ENCODE peak calls at places on chromosomes 16 and 17, in six cellular contexts. F is right cardiac atrium; A is CD8-positive, alpha-beta T cell; X is activated CD8-positive, alpha-beta T cell treated with anti-CD3 and anti-CD28 coated beads, Interleukin-2, amount 10 ng/mL, durations not matched to agents 7 days and 5 days; S is naive B cell; P is CD4-positive, CD25-positive, alpha-beta regulatory T cell. Z is an unnamed sample.

GRCh38 chr16:16149710-16150116 is 73.6 kb downstream of the ABCC6 start:
- ATAC-seq in F (peak), X (no peak), S (no peak), P (no peak), A (no peak), Z (peak)

GRCh38 chr17:213286-214105 is 32.0 kb upstream of the DOC2B start:
- ATAC-seq in X (no peak), A (no peak), P (no peak), F (no peak), S (no peak), Z (no peak)

GRCh38 chr16:23595246-23595950 is 718 bp downstream of the NDUFAB1 start:
- ATAC-seq in F (no peak), A (no peak), X (peak), S (no peak), P (no peak), Z (peak)

GRCh38 chr17:60622961-60623360 is 23.0 kb downstream of the PPM1D start:
- ATAC-seq in A (no peak), P (no peak), F (no peak), S (no peak), X (no peak), Z (no peak)

GRCh38 chr16:397736-398332 is 835 bp downstream of the NME4 start:
- ATAC-seq in S (no peak), F (peak), X (no peak), P (no peak), A (no peak), Z (peak)

GRCh38 chr17:4870850-4871249 is 28.5 kb upstream of the C17orf107 start:
- ATAC-seq in A (no peak), F (no peak), X (no peak), P (no peak), S (no peak), Z (no peak)

GRCh38 chr16:85390511-85391174 is 222.5 kb upstream of the GSE1 start:
- ATAC-seq in P (no peak), X (no peak), S (no peak), F (peak), A (no peak), Z (peak)

GRCh38 chr17:17109231-17109630 is 67.0 kb downstream of the MPRIP start:
- ATAC-seq in S (no peak), P (no peak), A (no peak), F (no peak), X (no peak), Z (no peak)

GRCh38 chr17:41308918-41309359 is at the start of gene KRTAP16-1:
- ATAC-seq in S (peak), P (peak), X (peak), A (no peak), F (no peak), Z (no peak)

GRCh38 chr17:3697157-3697515 is 1.2 kb upstream of the P2RX5 start:
- ATAC-seq in F (peak), P (no peak), A (no peak), S (no peak), X (no peak), Z (no peak)

GRCh38 chr16:67969286-67970039 is 1.0 kb upstream of the SLC12A4 start:
- ATAC-seq in P (peak), A (no peak), F (peak), S (peak), X (no peak), Z (no peak)

GRCh38 chr16:29744541-29745101 is 1.2 kb downstream of the C16orf54 start:
- ATAC-seq in P (no peak), X (peak), A (no peak), F (peak), S (peak), Z (no peak)

GRCh38 chr17:21373034-21373433 is 3.1 kb upstream of the KCNJ12 start:
- ATAC-seq in S (no peak), P (no peak), F (no peak), A (no peak), X (no peak), Z (no peak)

GRCh38 chr17:41404024-41404651 is 6.7 kb upstream of the KRT31 start:
- ATAC-seq in F (peak), A (peak), S (no peak), X (no peak), P (peak), Z (no peak)

GRCh38 chr17:75352079-75352569 is 53.4 kb downstream of the GRB2 start:
- ATAC-seq in F (peak), A (no peak), P (no peak), S (peak), X (no peak), Z (peak)

GRCh38 chr17:69150333-69150732 is 8.6 kb upstream of the ABCA6 start:
- ATAC-seq in S (no peak), F (no peak), P (no peak), X (no peak), A (no peak), Z (no peak)

GRCh38 chr17:15448580-15448956 is 18.9 kb downstream of the CDRT4 start:
- ATAC-seq in S (no peak), P (no peak), X (no peak), F (peak), A (no peak), Z (no peak)

GRCh38 chr16:56311208-56312027 is 113.9 kb downstream of the AMFR start:
- ATAC-seq in X (no peak), F (peak), A (no peak), P (peak), S (no peak), Z (no peak)

GRCh38 chr16:68237243-68238028 is 1.5 kb upstream of the ESRP2 start:
- ATAC-seq in P (peak), A (peak), X (peak), F (peak), S (peak), Z (peak)

GRCh38 chr17:6186998-6187397 is 116.8 kb downstream of the WSCD1 start:
- ATAC-seq in X (no peak), P (no peak), S (no peak), A (no peak), F (no peak), Z (no peak)

Z was measured in gastroesophageal sphincter.